ENCODE peak calls at places on chromosomes 7 and 10, in six cellular contexts. D, V, T, C, M and Q are unnamed samples.

GRCh38 chr7:124764847-124765400 is 668 bp downstream of the GPR37 start:
- DNase-seq in D (no peak), V (no peak), T (no peak), C (no peak), M (no peak), Q (peak; percentile 20)

GRCh38 chr10:16737420-16737819 is 79.8 kb downstream of the RSU1 start:
- DNase-seq in D (no peak), V (no peak), T (no peak), C (no peak), M (no peak), Q (no peak)

GRCh38 chr10:11573497-11573896 is 38.0 kb downstream of the USP6NL start:
- DNase-seq in D (no peak), V (peak; percentile 12), T (peak; percentile 63), C (peak; percentile 57), M (no peak), Q (peak; percentile 47)

GRCh38 chr7:26426096-26426495 is 134.4 kb downstream of the SNX10 start:
- DNase-seq in D (peak; percentile 49), V (no peak), T (no peak), C (no peak), M (no peak), Q (no peak)

GRCh38 chr7:6106140-6106904 is 75.1 kb downstream of the ANKRD61 start:
- DNase-seq in D (no peak), V (peak; percentile 28), T (peak; percentile 45), C (peak; percentile 55), M (peak; percentile 10), Q (peak; percentile 32)

GRCh38 chr7:111113263-111114017 is 22.5 kb downstream of the LRRN3 start:
- DNase-seq in D (no peak), V (peak; percentile 32), T (peak; percentile 70), C (peak; percentile 85), M (no peak), Q (peak; percentile 64)

GRCh38 chr10:59240581-59241183 is 64.2 kb downstream of the PHYHIPL start:
- DNase-seq in D (peak; percentile 40), V (peak; percentile 28), T (peak; percentile 38), C (peak; percentile 42), M (no peak), Q (peak; percentile 31)

GRCh38 chr7:152969335-152969734 is 209.8 kb downstream of the ACTR3B start:
- DNase-seq in D (no peak), V (no peak), T (no peak), C (no peak), M (no peak), Q (no peak)

GRCh38 chr10:100740476-100741341 is 4.7 kb upstream of the PAX2 start:
- DNase-seq in D (no peak), V (no peak), T (no peak), C (no peak), M (no peak), Q (no peak)

GRCh38 chr10:62924344-62924748 is 108.2 kb upstream of the EGR2 start:
- DNase-seq in D (peak; percentile 1), V (no peak), T (no peak), C (no peak), M (no peak), Q (no peak)

GRCh38 chr7:92730808-92731207 is 105.6 kb downstream of the CDK6 start:
- DNase-seq in D (no peak), V (peak; percentile 66), T (no peak), C (no peak), M (no peak), Q (peak; percentile 46)

GRCh38 chr7:90621892-90622182 is 25.7 kb downstream of the CDK14 start:
- DNase-seq in D (no peak), V (no peak), T (peak; percentile 74), C (peak; percentile 31), M (no peak), Q (no peak)